ENCODE peak calls at places on chromosomes 11 and 22, in five cellular contexts. One of them, this sample, is unnamed.
A peak's percentile ranks its signal among the peaks of the same experiment; 100 is the strongest.

GRCh38 chr11:117911694-117912093 is 17.5 kb downstream of the TMPRSS13 start:
- DNase-seq in CD8-positive, alpha-beta memory T cell: no peak
- DNase-seq in PC-9: no peak
- DNase-seq in CD8-positive, alpha-beta T cell: no peak
- DNase-seq in DND-41: peak; percentile 3
- DNase-seq in this sample: no peak

GRCh38 chr22:42439821-42440674 is 7.8 kb upstream of the NFAM1 start:
- DNase-seq in DND-41: no peak
- DNase-seq in PC-9: peak; percentile 21
- DNase-seq in CD8-positive, alpha-beta memory T cell: no peak
- DNase-seq in CD8-positive, alpha-beta T cell: no peak
- DNase-seq in this sample: no peak

GRCh38 chr11:3042496-3043314 is 14.5 kb downstream of the CARS1 start:
- DNase-seq in CD8-positive, alpha-beta T cell: no peak
- DNase-seq in DND-41: no peak
- DNase-seq in CD8-positive, alpha-beta memory T cell: no peak
- DNase-seq in PC-9: no peak
- DNase-seq in this sample: no peak

GRCh38 chr22:41976070-41976901 is 7.0 kb downstream of the SEPTIN3 start:
- DNase-seq in DND-41: peak; percentile 49
- DNase-seq in PC-9: peak; percentile 35
- DNase-seq in CD8-positive, alpha-beta T cell: peak; percentile 60
- DNase-seq in CD8-positive, alpha-beta memory T cell: peak; percentile 22
- DNase-seq in this sample: peak; percentile 47

GRCh38 chr11:118170892-118171273 is 5.6 kb downstream of the SCN2B start:
- DNase-seq in CD8-positive, alpha-beta memory T cell: no peak
- DNase-seq in CD8-positive, alpha-beta T cell: no peak
- DNase-seq in DND-41: no peak
- DNase-seq in PC-9: no peak
- DNase-seq in this sample: no peak

GRCh38 chr11:72223615-72224586 is 666 bp upstream of the INPPL1 start:
- DNase-seq in PC-9: peak; percentile 81
- DNase-seq in CD8-positive, alpha-beta T cell: peak; percentile 72
- DNase-seq in DND-41: peak; percentile 66
- DNase-seq in CD8-positive, alpha-beta memory T cell: peak; percentile 47
- DNase-seq in this sample: peak; percentile 85

GRCh38 chr11:29280452-29280851 is 736.4 kb downstream of the KCNA4 start:
- DNase-seq in PC-9: no peak
- DNase-seq in CD8-positive, alpha-beta T cell: no peak
- DNase-seq in DND-41: no peak
- DNase-seq in CD8-positive, alpha-beta memory T cell: no peak
- DNase-seq in this sample: no peak

GRCh38 chr11:131499199-131499598 is 128.8 kb downstream of the NTM start:
- DNase-seq in PC-9: no peak
- DNase-seq in DND-41: no peak
- DNase-seq in CD8-positive, alpha-beta memory T cell: no peak
- DNase-seq in CD8-positive, alpha-beta T cell: no peak
- DNase-seq in this sample: no peak

GRCh38 chr22:33893486-33893885 is 26.8 kb downstream of the LARGE1 start:
- DNase-seq in CD8-positive, alpha-beta T cell: no peak
- DNase-seq in DND-41: no peak
- DNase-seq in CD8-positive, alpha-beta memory T cell: no peak
- DNase-seq in PC-9: no peak
- DNase-seq in this sample: no peak

GRCh38 chr22:50262460-50262911 is 1.0 kb upstream of the MAPK12 start:
- DNase-seq in CD8-positive, alpha-beta T cell: no peak
- DNase-seq in DND-41: no peak
- DNase-seq in CD8-positive, alpha-beta memory T cell: no peak
- DNase-seq in PC-9: peak; percentile 67
- DNase-seq in this sample: no peak

GRCh38 chr22:50264104-50264745 is 2.7 kb upstream of the MAPK12 start:
- DNase-seq in PC-9: no peak
- DNase-seq in DND-41: no peak
- DNase-seq in CD8-positive, alpha-beta T cell: no peak
- DNase-seq in CD8-positive, alpha-beta memory T cell: no peak
- DNase-seq in this sample: no peak

GRCh38 chr22:50262973-50263617 is 1.6 kb upstream of the MAPK12 start:
- DNase-seq in CD8-positive, alpha-beta T cell: no peak
- DNase-seq in CD8-positive, alpha-beta memory T cell: no peak
- DNase-seq in DND-41: no peak
- DNase-seq in PC-9: no peak
- DNase-seq in this sample: no peak

GRCh38 chr22:50266994-50267393 is 3.2 kb downstream of the MAPK11 start:
- DNase-seq in CD8-positive, alpha-beta T cell: no peak
- DNase-seq in DND-41: no peak
- DNase-seq in CD8-positive, alpha-beta memory T cell: no peak
- DNase-seq in PC-9: no peak
- DNase-seq in this sample: no peak

DNA sequence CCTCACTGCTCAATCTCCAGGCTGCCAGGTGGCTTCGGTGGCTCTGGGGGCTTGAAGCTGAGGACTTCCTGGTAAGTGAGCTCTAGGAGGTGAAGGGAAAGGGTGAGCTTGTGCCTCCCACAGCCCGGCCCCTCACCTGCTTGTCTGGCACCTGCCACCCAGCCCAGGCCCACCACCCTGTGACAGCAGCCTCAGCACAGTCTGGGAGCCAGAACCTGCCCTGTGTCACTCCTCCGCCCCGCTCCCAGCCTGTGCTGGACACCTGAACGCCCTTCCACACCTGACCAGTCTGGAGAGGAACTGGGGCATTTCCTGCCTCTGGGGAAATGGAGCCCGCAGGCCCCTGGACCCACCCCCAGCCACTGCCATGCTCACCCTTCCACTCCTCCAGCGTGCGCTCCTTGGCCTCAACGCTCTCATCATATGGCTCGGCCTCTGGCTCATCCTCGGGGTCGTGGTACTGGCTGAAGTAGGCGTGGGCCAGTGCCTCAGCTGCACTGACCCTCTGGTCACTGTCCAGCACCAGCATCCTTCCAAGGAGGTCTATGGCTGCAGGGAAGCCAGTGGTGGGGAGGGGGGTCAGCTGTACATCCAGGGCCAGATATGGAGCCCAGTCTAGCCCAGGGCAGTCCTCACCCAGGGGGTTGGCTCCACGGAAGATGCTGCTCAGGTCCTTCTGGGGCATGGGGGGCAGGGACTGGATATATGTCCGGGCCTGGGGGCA is 3.6 kb upstream of the MAPK12 start:
- DNase-seq in CD8-positive, alpha-beta memory T cell: no peak
- DNase-seq in DND-41: no peak
- DNase-seq in PC-9: no peak
- DNase-seq in CD8-positive, alpha-beta T cell: no peak
- DNase-seq in this sample: no peak
- H3K27me3 ChIP-seq in CD8-positive, alpha-beta memory T cell: peaks cover 13% of the 10 kb centered on the region
- H3K27me3 ChIP-seq in DND-41: no peaks in the 10 kb centered on the region
- H3K27me3 ChIP-seq in PC-9: no peaks in the 10 kb centered on the region
- H3K27me3 ChIP-seq in CD8-positive, alpha-beta T cell: peaks cover 9% of the 10 kb centered on the region
- H3K27me3 ChIP-seq in this sample: peaks cover 72% of the 10 kb centered on the region

GRCh38 chr22:49725516-49725915 is 102.2 kb downstream of the BRD1 start:
- DNase-seq in CD8-positive, alpha-beta memory T cell: no peak
- DNase-seq in PC-9: no peak
- DNase-seq in DND-41: no peak
- DNase-seq in CD8-positive, alpha-beta T cell: no peak
- DNase-seq in this sample: no peak
- H3K27me3 ChIP-seq in CD8-positive, alpha-beta memory T cell: peaks cover 14% of the 10 kb centered on the region
- H3K27me3 ChIP-seq in PC-9: peaks cover 97% of the 10 kb centered on the region
- H3K27me3 ChIP-seq in DND-41: peaks cover 17% of the 10 kb centered on the region
- H3K27me3 ChIP-seq in CD8-positive, alpha-beta T cell: peaks cover 9% of the 10 kb centered on the region
- H3K27me3 ChIP-seq in this sample: peaks cover 71% of the 10 kb centered on the region

GRCh38 chr22:22036588-22036987 is 54.0 kb upstream of the TOP3B start:
- DNase-seq in CD8-positive, alpha-beta T cell: no peak
- DNase-seq in DND-41: no peak
- DNase-seq in CD8-positive, alpha-beta memory T cell: no peak
- DNase-seq in PC-9: no peak
- DNase-seq in this sample: no peak
- H3K27me3 ChIP-seq in CD8-positive, alpha-beta T cell: no peaks in the 10 kb centered on the region
- H3K27me3 ChIP-seq in DND-41: peaks cover 16% of the 10 kb centered on the region
- H3K27me3 ChIP-seq in CD8-positive, alpha-beta memory T cell: no peaks in the 10 kb centered on the region
- H3K27me3 ChIP-seq in PC-9: peaks cover 5% of the 10 kb centered on the region
- H3K27me3 ChIP-seq in this sample: no peaks in the 10 kb centered on the region

GRCh38 chr11:120245434-120245833 is 5.5 kb downstream of the POU2F3 start:
- DNase-seq in CD8-positive, alpha-beta memory T cell: no peak
- DNase-seq in CD8-positive, alpha-beta T cell: no peak
- DNase-seq in PC-9: no peak
- DNase-seq in DND-41: no peak
- DNase-seq in this sample: no peak
- H3K27me3 ChIP-seq in CD8-positive, alpha-beta memory T cell: no peaks in the 10 kb centered on the region
- H3K27me3 ChIP-seq in CD8-positive, alpha-beta T cell: peaks cover 5% of the 10 kb centered on the region
- H3K27me3 ChIP-seq in PC-9: peaks cover 11% of the 10 kb centered on the region
- H3K27me3 ChIP-seq in DND-41: peaks cover 27% of the 10 kb centered on the region
- H3K27me3 ChIP-seq in this sample: peaks cover 52% of the 10 kb centered on the region

DNA sequence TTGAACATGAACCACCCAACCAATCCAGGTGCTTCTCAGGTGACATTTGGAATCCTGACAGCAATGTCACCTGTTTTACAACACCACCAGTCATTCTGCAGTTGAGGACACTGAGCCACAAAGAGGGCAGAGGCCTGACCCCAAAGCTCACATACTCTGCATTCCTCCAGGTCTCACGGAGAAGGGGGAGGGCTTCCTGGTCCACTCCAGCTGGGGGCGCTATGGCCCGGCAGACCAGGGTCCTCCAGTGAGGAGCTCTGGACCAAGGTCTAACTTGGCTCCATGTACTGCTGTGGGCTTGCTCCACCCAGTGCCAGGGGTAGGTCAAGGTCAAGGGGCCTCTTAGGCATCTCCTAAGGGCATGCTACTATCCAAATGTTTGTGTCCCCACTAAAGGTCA is 1.5 kb upstream of the PNPLA3 start:
- DNase-seq in PC-9: peak; percentile 39
- DNase-seq in CD8-positive, alpha-beta T cell: no peak
- DNase-seq in CD8-positive, alpha-beta memory T cell: no peak
- DNase-seq in DND-41: no peak
- DNase-seq in this sample: no peak
- H3K27me3 ChIP-seq in PC-9: no peaks in the 10 kb centered on the region
- H3K27me3 ChIP-seq in CD8-positive, alpha-beta T cell: no peaks in the 10 kb centered on the region
- H3K27me3 ChIP-seq in CD8-positive, alpha-beta memory T cell: peaks cover 11% of the 10 kb centered on the region
- H3K27me3 ChIP-seq in DND-41: no peaks in the 10 kb centered on the region
- H3K27me3 ChIP-seq in this sample: peaks cover 20% of the 10 kb centered on the region

DNA sequence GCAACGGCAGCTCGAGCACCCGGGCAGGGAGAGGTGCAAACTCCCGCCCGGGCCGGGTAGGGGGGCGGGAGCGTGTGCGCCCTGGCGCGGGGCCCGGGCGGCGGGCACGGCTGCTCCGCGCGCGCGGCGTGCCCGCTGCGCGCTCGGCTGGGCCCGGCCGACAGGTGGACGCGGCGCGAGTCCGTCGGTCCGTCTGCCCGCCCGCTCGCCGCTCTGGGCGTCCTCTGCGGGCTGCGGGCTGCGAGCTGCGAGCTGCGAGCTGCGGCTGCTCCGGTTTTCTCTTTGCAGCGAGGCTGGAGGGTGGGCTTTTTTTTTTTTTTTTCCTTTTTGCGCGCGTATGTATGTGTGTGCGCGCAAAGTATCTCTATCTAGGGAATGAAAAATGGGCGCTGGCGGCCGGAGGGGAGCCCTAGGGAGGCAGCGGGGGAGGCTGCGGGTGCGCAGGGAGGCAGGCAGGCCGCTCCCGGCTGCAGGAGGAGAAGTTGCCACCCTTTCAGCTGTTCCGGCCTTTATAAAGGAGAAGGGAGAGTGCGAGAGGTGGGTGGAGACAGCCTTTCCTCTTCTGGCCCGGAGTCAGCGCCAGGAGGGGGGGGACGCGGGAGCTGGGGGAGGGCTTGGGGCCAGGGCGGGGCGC is at the start of gene PDGFB:
- DNase-seq in CD8-positive, alpha-beta memory T cell: no peak
- DNase-seq in DND-41: no peak
- DNase-seq in PC-9: peak; percentile 71
- DNase-seq in CD8-positive, alpha-beta T cell: no peak
- DNase-seq in this sample: peak; percentile 41
- H3K27me3 ChIP-seq in CD8-positive, alpha-beta memory T cell: no peaks in the 10 kb centered on the region
- H3K27me3 ChIP-seq in DND-41: peaks cover 13% of the 10 kb centered on the region
- H3K27me3 ChIP-seq in PC-9: no peaks in the 10 kb centered on the region
- H3K27me3 ChIP-seq in CD8-positive, alpha-beta T cell: peaks cover 3% of the 10 kb centered on the region
- H3K27me3 ChIP-seq in this sample: peaks cover 81% of the 10 kb centered on the region

GRCh38 chr11:46332093-46332567 is 15.1 kb upstream of the DGKZ start:
- DNase-seq in PC-9: no peak
- DNase-seq in DND-41: no peak
- DNase-seq in CD8-positive, alpha-beta T cell: no peak
- DNase-seq in CD8-positive, alpha-beta memory T cell: no peak
- DNase-seq in this sample: no peak

GRCh38 chr11:46332568-46333128 is 14.6 kb upstream of the DGKZ start:
- DNase-seq in DND-41: no peak
- DNase-seq in CD8-positive, alpha-beta memory T cell: no peak
- DNase-seq in CD8-positive, alpha-beta T cell: peak; percentile 71
- DNase-seq in PC-9: no peak
- DNase-seq in this sample: no peak

GRCh38 chr11:46331653-46331984 is 15.6 kb upstream of the DGKZ start:
- DNase-seq in CD8-positive, alpha-beta T cell: no peak
- DNase-seq in PC-9: no peak
- DNase-seq in CD8-positive, alpha-beta memory T cell: no peak
- DNase-seq in DND-41: no peak
- DNase-seq in this sample: no peak

GRCh38 chr11:46334211-46334610 is 13.1 kb upstream of the DGKZ start:
- DNase-seq in DND-41: no peak
- DNase-seq in CD8-positive, alpha-beta T cell: no peak
- DNase-seq in CD8-positive, alpha-beta memory T cell: no peak
- DNase-seq in PC-9: no peak
- DNase-seq in this sample: no peak

DNA sequence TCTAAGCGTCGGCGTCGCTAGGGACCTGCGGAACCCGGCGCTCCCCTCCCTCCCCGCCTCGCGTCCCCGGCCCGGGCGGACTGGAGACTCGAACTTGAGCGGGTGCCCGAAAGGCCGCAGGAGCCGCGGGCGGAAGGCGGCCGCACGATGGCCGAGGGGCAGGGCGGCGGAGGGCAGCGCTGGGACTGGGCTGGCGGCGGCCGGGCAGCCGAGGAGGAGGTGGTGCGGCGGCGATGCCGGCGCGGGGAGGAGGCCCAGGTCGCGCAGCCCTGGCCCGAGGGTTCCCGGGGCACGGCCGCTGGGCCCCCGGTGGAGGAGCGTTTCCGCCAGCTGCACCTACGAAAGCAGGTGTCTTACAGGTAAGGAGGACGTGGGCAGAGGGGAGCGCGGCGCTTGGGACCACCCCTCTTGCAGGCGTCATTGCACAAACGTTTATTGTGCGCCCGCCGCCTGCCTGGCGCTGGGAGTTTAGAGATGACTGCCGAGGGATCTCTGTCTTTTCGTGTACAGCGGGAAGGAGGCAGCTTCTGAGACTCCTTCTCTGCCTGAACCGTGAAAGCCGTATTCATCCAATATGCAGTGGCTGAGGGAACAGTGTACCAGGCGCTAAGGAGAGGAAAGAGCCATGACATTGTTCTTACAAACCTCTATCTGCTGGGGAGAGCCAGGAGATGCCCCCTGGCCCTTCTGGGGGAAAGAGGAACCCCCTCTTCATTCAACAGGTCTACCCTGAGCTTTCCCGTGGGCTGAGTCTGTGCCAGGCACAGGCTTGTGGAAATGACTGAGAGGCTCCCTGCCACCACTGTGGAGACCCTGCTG is 13.9 kb upstream of the DGKZ start:
- DNase-seq in CD8-positive, alpha-beta T cell: peak; percentile 66
- DNase-seq in PC-9: no peak
- DNase-seq in CD8-positive, alpha-beta memory T cell: no peak
- DNase-seq in DND-41: no peak
- DNase-seq in this sample: no peak
- H3K27me3 ChIP-seq in CD8-positive, alpha-beta T cell: no peaks in the 10 kb centered on the region
- H3K27me3 ChIP-seq in PC-9: no peaks in the 10 kb centered on the region
- H3K27me3 ChIP-seq in CD8-positive, alpha-beta memory T cell: no peaks in the 10 kb centered on the region
- H3K27me3 ChIP-seq in DND-41: peaks cover 44% of the 10 kb centered on the region
- H3K27me3 ChIP-seq in this sample: peaks cover 66% of the 10 kb centered on the region

GRCh38 chr11:20599424-20600346 is at the start of gene SLC6A5:
- DNase-seq in DND-41: peak; percentile 52
- DNase-seq in PC-9: peak; percentile 20
- DNase-seq in CD8-positive, alpha-beta memory T cell: no peak
- DNase-seq in CD8-positive, alpha-beta T cell: no peak
- DNase-seq in this sample: no peak
- H3K27me3 ChIP-seq in DND-41: no peaks in the 10 kb centered on the region
- H3K27me3 ChIP-seq in PC-9: peaks cover 87% of the 10 kb centered on the region
- H3K27me3 ChIP-seq in CD8-positive, alpha-beta memory T cell: peaks cover 49% of the 10 kb centered on the region
- H3K27me3 ChIP-seq in CD8-positive, alpha-beta T cell: peaks cover 24% of the 10 kb centered on the region
- H3K27me3 ChIP-seq in this sample: peaks cover 100% of the 10 kb centered on the region